ENCODE peak calls at places on chromosomes 6 and 20, in five cellular contexts. N is EL; C is B cell; A is stimulated activated CD4-positive, alpha-beta T cell treated with anti-CD3 and anti-CD28 coated beads, Interleukin-4, amount 100 ng/mL, for 24 hours; L is activated CD4-positive, CD25-positive, alpha-beta regulatory T cell. S is an unnamed sample.

GRCh38 chr6:19327684-19328083 is 509.5 kb upstream of the ID4 start:
- DNase-seq in N (no peak), C (no peak), A (no peak), L (no peak), S (no peak)

GRCh38 chr6:28537065-28537464 is 11.4 kb downstream of the GPX5 start:
- DNase-seq in N (peak), C (no peak), A (no peak), L (no peak), S (no peak)

GRCh38 chr20:44594730-44595129 is 12.4 kb downstream of the PKIG start:
- DNase-seq in N (peak), C (no peak), A (no peak), L (no peak), S (no peak)

GRCh38 chr6:163347021-163347446 is 67.5 kb upstream of the QKI start:
- DNase-seq in N (peak), C (no peak), A (no peak), L (no peak), S (no peak)

GRCh38 chr6:166341464-166341863 is 881 bp downstream of the SFT2D1 start:
- DNase-seq in N (no peak), C (no peak), A (no peak), L (no peak), S (no peak)

GRCh38 chr6:88870728-88871330 is 92.6 kb downstream of the RNGTT start:
- DNase-seq in N (peak), C (peak), A (peak), L (no peak), S (peak)

GRCh38 chr6:106901062-106901461 is 73.5 kb downstream of the CD24 start:
- DNase-seq in N (no peak), C (no peak), A (no peak), L (no peak), S (no peak)

GRCh38 chr6:94751641-94752329 is 825.5 kb upstream of the MANEA start:
- DNase-seq in N (no peak), C (no peak), A (no peak), L (no peak), S (no peak)

GRCh38 chr20:52103911-52104545 is 87.6 kb downstream of the ZFP64 start:
- DNase-seq in N (peak), C (peak), A (no peak), L (no peak), S (no peak)

GRCh38 chr6:98039876-98040605 is 757.0 kb upstream of the MMS22L start:
- DNase-seq in N (no peak), C (no peak), A (no peak), L (no peak), S (peak)

GRCh38 chr6:41466437-41466990 is 79.7 kb upstream of the FOXP4 start:
- DNase-seq in N (no peak), C (no peak), A (no peak), L (no peak), S (no peak)

GRCh38 chr20:52083627-52084232 is 107.8 kb downstream of the ZFP64 start:
- DNase-seq in N (peak), C (no peak), A (peak), L (no peak), S (peak)